ENCODE peak calls at places on chromosomes 12 and 14, in four cellular contexts. One of them, this sample, is unnamed.

GRCh38 chr12:101781834-101782543 is 42.7 kb upstream of the SYCP3 start:
- DNase-seq in A549: no peak
- DNase-seq in breast epithelium: no peak
- DNase-seq in right lobe of liver: no peak
- DNase-seq in this sample: no peak

GRCh38 chr12:76764856-76765255 is 941 bp downstream of the ZDHHC17 start:
- DNase-seq in right lobe of liver: no peak
- DNase-seq in A549: no peak
- DNase-seq in breast epithelium: no peak
- DNase-seq in this sample: peak

GRCh38 chr12:1920971-1921370 is 2.5 kb upstream of the CACNA2D4 start:
- DNase-seq in right lobe of liver: peak
- DNase-seq in A549: no peak
- DNase-seq in breast epithelium: no peak
- DNase-seq in this sample: no peak

GRCh38 chr12:5873341-5873919 is 71.6 kb downstream of the ANO2 start:
- DNase-seq in A549: no peak
- DNase-seq in right lobe of liver: no peak
- DNase-seq in breast epithelium: no peak
- DNase-seq in this sample: no peak

GRCh38 chr12:72986963-72987362 is 714.8 kb downstream of the TRHDE start:
- DNase-seq in breast epithelium: no peak
- DNase-seq in A549: no peak
- DNase-seq in right lobe of liver: no peak
- DNase-seq in this sample: no peak

GRCh38 chr14:81209187-81209836 is 11.4 kb downstream of the GTF2A1 start:
- DNase-seq in breast epithelium: no peak
- DNase-seq in right lobe of liver: no peak
- DNase-seq in A549: no peak
- DNase-seq in this sample: peak

GRCh38 chr14:54194501-54194900 is 202.3 kb upstream of the CDKN3 start:
- DNase-seq in right lobe of liver: no peak
- DNase-seq in A549: no peak
- DNase-seq in breast epithelium: no peak
- DNase-seq in this sample: no peak

GRCh38 chr12:95202691-95203476 is 14.4 kb downstream of the FGD6 start:
- DNase-seq in right lobe of liver: no peak
- DNase-seq in A549: no peak
- DNase-seq in breast epithelium: no peak
- DNase-seq in this sample: no peak

GRCh38 chr14:72850360-72850759 is 43.5 kb downstream of the DPF3 start:
- DNase-seq in breast epithelium: no peak
- DNase-seq in right lobe of liver: peak
- DNase-seq in A549: no peak
- DNase-seq in this sample: no peak

GRCh38 chr12:15788266-15789214 is 648 bp downstream of the EPS8 start:
- DNase-seq in A549: peak
- DNase-seq in right lobe of liver: peak
- DNase-seq in breast epithelium: peak
- DNase-seq in this sample: peak

GRCh38 chr12:109724321-109724892 is 10.8 kb downstream of the FAM222A start:
- DNase-seq in A549: no peak
- DNase-seq in breast epithelium: no peak
- DNase-seq in right lobe of liver: no peak
- DNase-seq in this sample: no peak

GRCh38 chr12:109721276-109721675 is 7.7 kb downstream of the FAM222A start:
- DNase-seq in right lobe of liver: peak
- DNase-seq in A549: no peak
- DNase-seq in breast epithelium: no peak
- DNase-seq in this sample: peak

GRCh38 chr12:109722022-109722752 is 8.6 kb downstream of the FAM222A start:
- DNase-seq in right lobe of liver: peak
- DNase-seq in A549: no peak
- DNase-seq in breast epithelium: no peak
- DNase-seq in this sample: no peak

GRCh38 chr12:109723311-109723791 is 9.7 kb downstream of the FAM222A start:
- DNase-seq in right lobe of liver: peak
- DNase-seq in A549: no peak
- DNase-seq in breast epithelium: peak
- DNase-seq in this sample: peak

GRCh38 chr12:109722753-109723109 is 9.1 kb downstream of the FAM222A start:
- DNase-seq in breast epithelium: no peak
- DNase-seq in right lobe of liver: no peak
- DNase-seq in A549: no peak
- DNase-seq in this sample: no peak
- H3K4me3 ChIP-seq in breast epithelium: no peak
- H3K4me3 ChIP-seq in right lobe of liver: no peak
- H3K4me3 ChIP-seq in A549: no peak
- H3K4me3 ChIP-seq in this sample: no peak

GRCh38 chr14:55416866-55417265 is 5.2 kb upstream of the ATG14 start:
- DNase-seq in right lobe of liver: no peak
- DNase-seq in breast epithelium: no peak
- DNase-seq in A549: peak
- DNase-seq in this sample: no peak

GRCh38 chr14:55412686-55413085 is 1.1 kb upstream of the ATG14 start:
- DNase-seq in A549: no peak
- DNase-seq in right lobe of liver: no peak
- DNase-seq in breast epithelium: no peak
- DNase-seq in this sample: no peak

GRCh38 chr14:55414551-55414950 is 2.9 kb upstream of the ATG14 start:
- DNase-seq in A549: no peak
- DNase-seq in right lobe of liver: no peak
- DNase-seq in breast epithelium: no peak
- DNase-seq in this sample: no peak

GRCh38 chr14:55411426-55412389 is at the start of gene ATG14:
- DNase-seq in A549: peak
- DNase-seq in breast epithelium: peak
- DNase-seq in right lobe of liver: peak
- DNase-seq in this sample: peak
- TF ChIP-seq POLR2A in A549: peak
- TF ChIP-seq POLR2A in breast epithelium: peak
- TF ChIP-seq POLR2A in right lobe of liver: peak
- TF ChIP-seq POLR2A in this sample: peak

GRCh38 chr14:94388027-94388895 is at the start of gene SERPINA1:
- DNase-seq in A549: no peak
- DNase-seq in breast epithelium: peak
- DNase-seq in right lobe of liver: peak
- DNase-seq in this sample: peak

GRCh38 chr14:94385553-94386057 is 2.8 kb downstream of the SERPINA1 start:
- DNase-seq in breast epithelium: no peak
- DNase-seq in right lobe of liver: peak
- DNase-seq in A549: no peak
- DNase-seq in this sample: no peak

GRCh38 chr14:94386085-94387031 is 2.0 kb downstream of the SERPINA1 start:
- DNase-seq in A549: no peak
- DNase-seq in right lobe of liver: peak
- DNase-seq in breast epithelium: no peak
- DNase-seq in this sample: no peak

GRCh38 chr14:94388896-94389469 is 581 bp upstream of the SERPINA1 start:
- DNase-seq in A549: no peak
- DNase-seq in breast epithelium: no peak
- DNase-seq in right lobe of liver: peak
- DNase-seq in this sample: no peak

GRCh38 chr14:94387051-94388026 is 1.1 kb downstream of the SERPINA1 start:
- DNase-seq in breast epithelium: no peak
- DNase-seq in A549: no peak
- DNase-seq in right lobe of liver: peak
- DNase-seq in this sample: no peak
- H3K4me3 ChIP-seq in breast epithelium: no peak
- H3K4me3 ChIP-seq in A549: no peak
- H3K4me3 ChIP-seq in right lobe of liver: peak
- H3K4me3 ChIP-seq in this sample: no peak

GRCh38 chr12:26126340-26127284 is 1.8 kb upstream of the BHLHE41 start:
- DNase-seq in A549: peak
- DNase-seq in right lobe of liver: peak
- DNase-seq in breast epithelium: peak
- DNase-seq in this sample: peak
- TF ChIP-seq POLR2A in A549: no peak
- TF ChIP-seq POLR2A in right lobe of liver: no peak
- TF ChIP-seq POLR2A in breast epithelium: no peak
- TF ChIP-seq POLR2A in this sample: peak

DNA sequence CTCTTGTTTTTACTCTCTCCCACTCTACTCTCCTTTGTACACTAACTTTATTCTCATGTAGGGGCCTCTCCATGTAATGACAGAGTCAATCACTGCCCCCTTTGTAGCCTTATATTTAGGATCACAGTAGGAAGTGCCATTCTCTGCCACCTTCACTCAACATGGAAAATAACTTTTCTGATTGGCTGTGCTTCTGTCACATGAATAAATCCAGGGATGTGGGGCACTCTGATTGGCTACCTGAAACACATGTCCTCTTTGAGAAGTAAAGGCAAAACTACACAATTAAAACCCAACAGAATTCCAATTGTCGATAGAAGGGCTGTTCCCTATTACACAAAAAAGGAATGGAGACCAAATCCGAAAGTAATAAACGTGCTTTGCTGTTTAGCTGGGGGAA is at the start of gene RNASE9:
- DNase-seq in right lobe of liver: no peak
- DNase-seq in A549: peak
- DNase-seq in breast epithelium: no peak
- DNase-seq in this sample: no peak
- H3K4me3 ChIP-seq in right lobe of liver: no peak
- H3K4me3 ChIP-seq in A549: no peak
- H3K4me3 ChIP-seq in breast epithelium: no peak
- H3K4me3 ChIP-seq in this sample: no peak

DNA sequence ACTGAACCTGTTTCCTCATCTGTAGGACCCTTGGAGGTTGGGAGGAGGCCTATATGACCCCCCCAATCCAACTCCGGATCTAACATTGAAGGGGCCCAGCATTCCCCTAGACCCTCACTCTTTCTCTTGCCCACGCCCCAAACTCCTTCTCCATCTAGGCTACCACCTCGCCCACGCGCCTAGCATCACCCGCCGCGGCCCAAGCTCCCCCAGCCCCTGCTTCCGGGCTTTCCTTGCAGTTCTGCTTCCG is 468 bp downstream of the CERS5 start:
- DNase-seq in A549: no peak
- DNase-seq in right lobe of liver: peak
- DNase-seq in breast epithelium: no peak
- DNase-seq in this sample: no peak
- TF ChIP-seq POLR2A in A549: no peak
- TF ChIP-seq POLR2A in right lobe of liver: no peak
- TF ChIP-seq POLR2A in breast epithelium: no peak
- TF ChIP-seq POLR2A in this sample: no peak

GRCh38 chr12:57131896-57132744 is 3.8 kb downstream of the LRP1 start:
- DNase-seq in A549: no peak
- DNase-seq in right lobe of liver: no peak
- DNase-seq in breast epithelium: no peak
- DNase-seq in this sample: no peak
- H3K4me3 ChIP-seq in A549: no peak
- H3K4me3 ChIP-seq in right lobe of liver: peak
- H3K4me3 ChIP-seq in breast epithelium: peak
- H3K4me3 ChIP-seq in this sample: no peak

GRCh38 chr14:21055473-21056117 is 2.0 kb upstream of the RNASE8 start:
- DNase-seq in A549: no peak
- DNase-seq in breast epithelium: no peak
- DNase-seq in right lobe of liver: peak
- DNase-seq in this sample: peak
- TF ChIP-seq POLR2A in A549: no peak
- TF ChIP-seq POLR2A in breast epithelium: no peak
- TF ChIP-seq POLR2A in right lobe of liver: peak
- TF ChIP-seq POLR2A in this sample: no peak

DNA sequence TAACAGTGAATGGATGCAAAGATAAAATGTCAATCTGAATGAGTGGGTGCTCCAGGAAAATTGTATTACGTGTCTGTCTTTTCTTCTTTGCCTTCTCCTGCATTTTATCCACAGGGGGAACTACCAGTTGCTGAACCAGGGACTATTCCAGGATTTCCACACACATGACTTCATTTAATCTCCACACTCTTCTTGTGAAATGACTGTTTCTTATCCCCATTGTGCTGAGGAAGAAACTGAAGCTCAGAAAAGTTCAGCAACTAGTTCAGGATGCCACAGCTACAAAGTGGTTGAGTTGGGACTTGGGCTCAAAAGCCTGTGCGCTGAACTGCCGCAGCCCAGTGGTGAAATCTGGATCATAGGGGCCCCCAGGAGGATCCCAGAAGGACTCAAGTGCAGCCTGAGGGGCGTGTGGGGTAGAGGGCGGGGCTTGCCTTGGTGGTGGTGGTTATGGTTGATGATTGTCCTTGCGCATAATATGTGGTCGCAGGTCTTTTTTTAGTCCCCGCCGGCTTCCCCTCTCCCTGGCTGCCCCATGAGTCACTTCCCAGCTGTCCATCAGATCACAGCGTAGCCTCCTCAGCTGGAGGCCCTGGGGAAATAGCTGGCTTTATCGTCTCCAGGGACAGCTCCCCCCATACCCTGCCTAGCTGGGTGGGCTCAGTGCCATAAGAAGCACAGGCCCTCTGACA is 235.2 kb upstream of the CRY1 start:
- DNase-seq in right lobe of liver: no peak
- DNase-seq in A549: peak
- DNase-seq in breast epithelium: no peak
- DNase-seq in this sample: no peak
- H3K4me3 ChIP-seq in right lobe of liver: no peak
- H3K4me3 ChIP-seq in A549: no peak
- H3K4me3 ChIP-seq in breast epithelium: no peak
- H3K4me3 ChIP-seq in this sample: no peak

GRCh38 chr12:47829584-47829983 is 9.9 kb upstream of the HDAC7 start:
- DNase-seq in right lobe of liver: no peak
- DNase-seq in A549: no peak
- DNase-seq in breast epithelium: no peak
- DNase-seq in this sample: no peak

GRCh38 chr12:47832263-47832933 is 12.7 kb upstream of the HDAC7 start:
- DNase-seq in A549: no peak
- DNase-seq in breast epithelium: no peak
- DNase-seq in right lobe of liver: no peak
- DNase-seq in this sample: no peak

GRCh38 chr12:47825239-47825639 is 5.5 kb upstream of the HDAC7 start:
- DNase-seq in A549: peak
- DNase-seq in breast epithelium: peak
- DNase-seq in right lobe of liver: no peak
- DNase-seq in this sample: no peak

GRCh38 chr12:47828008-47828966 is 8.6 kb upstream of the HDAC7 start:
- DNase-seq in A549: no peak
- DNase-seq in right lobe of liver: no peak
- DNase-seq in breast epithelium: no peak
- DNase-seq in this sample: no peak

GRCh38 chr12:47828967-47829482 is 9.3 kb upstream of the HDAC7 start:
- DNase-seq in A549: peak
- DNase-seq in breast epithelium: peak
- DNase-seq in right lobe of liver: no peak
- DNase-seq in this sample: peak
- TF ChIP-seq POLR2A in A549: no peak
- TF ChIP-seq POLR2A in breast epithelium: no peak
- TF ChIP-seq POLR2A in right lobe of liver: no peak
- TF ChIP-seq POLR2A in this sample: no peak